ENCODE peak calls at places on chromosomes 7 and 10, in ten cellular contexts. G is fibroblast of mammary gland, L is A549, A is left lung, Z is cardiac fibroblast, I is fibroblast of lung, F is right lobe of liver, E is IMR-90, T is PC-3, X is AG10803. M is an unnamed sample.

GRCh38 chr10:48551796-48552591 is 52.9 kb downstream of the ARHGAP22 start:
- DNase-seq in G (peak; percentile 57), L (peak; percentile 61), A (no peak), Z (peak; percentile 77), I (peak; percentile 34), F (no peak), E (peak; percentile 59), T (peak; percentile 81), X (peak; percentile 70), M (peak; percentile 56)

GRCh38 chr10:30980951-30981616 is 50.6 kb downstream of the ZNF438 start:
- DNase-seq in G (peak; percentile 94), L (no peak), A (no peak), Z (peak; percentile 94), I (peak; percentile 72), F (peak; percentile 88), E (peak; percentile 63), T (peak; percentile 53), X (peak; percentile 76), M (peak; percentile 54)

GRCh38 chr7:35257251-35258124 is 3.6 kb upstream of the TBX20 start:
- DNase-seq in G (no peak), L (no peak), A (no peak), Z (peak; percentile 56), I (no peak), F (no peak), E (no peak), T (no peak), X (no peak), M (peak; percentile 9)

GRCh38 chr7:138919256-138919655 is 61.9 kb downstream of the KIAA1549 start:
- DNase-seq in G (no peak), L (no peak), A (no peak), Z (no peak), I (peak; percentile 62), F (no peak), E (peak; percentile 64), T (peak; percentile 83), X (peak; percentile 22), M (peak; percentile 25)

GRCh38 chr10:118818621-118819221 is 64.0 kb upstream of the CACUL1 start:
- DNase-seq in G (no peak), L (no peak), A (no peak), Z (no peak), I (no peak), F (no peak), E (no peak), T (no peak), X (no peak), M (no peak)

GRCh38 chr7:158271646-158272045 is 316.0 kb downstream of the PTPRN2 start:
- DNase-seq in G (no peak), L (no peak), A (no peak), Z (no peak), I (no peak), F (peak; percentile 20), E (no peak), T (no peak), X (no peak), M (no peak)

GRCh38 chr10:124072541-124072940 is 20.9 kb downstream of the CHST15 start:
- DNase-seq in G (no peak), L (no peak), A (no peak), Z (no peak), I (no peak), F (no peak), E (no peak), T (no peak), X (no peak), M (no peak)

GRCh38 chr10:123507298-123507697 is 158.9 kb upstream of the GPR26 start:
- DNase-seq in G (no peak), L (no peak), A (no peak), Z (no peak), I (no peak), F (no peak), E (no peak), T (no peak), X (no peak), M (no peak)

GRCh38 chr10:73494877-73495225 is 973 bp downstream of the PPP3CB start:
- DNase-seq in G (peak; percentile 25), L (peak; percentile 6), A (no peak), Z (peak; percentile 19), I (peak; percentile 33), F (no peak), E (no peak), T (no peak), X (peak; percentile 25), M (peak; percentile 31)

GRCh38 chr10:73493781-73494180 is 2.0 kb downstream of the PPP3CB start:
- DNase-seq in G (peak; percentile 75), L (no peak), A (no peak), Z (peak; percentile 26), I (peak; percentile 71), F (no peak), E (peak; percentile 80), T (peak; percentile 82), X (peak; percentile 65), M (peak; percentile 58)

GRCh38 chr10:73495884-73496674 is at the start of gene PPP3CB:
- DNase-seq in G (peak; percentile 96), L (peak; percentile 86), A (peak; percentile 90), Z (peak; percentile 98), I (peak; percentile 99), F (peak; percentile 91), E (peak; percentile 97), T (peak; percentile 100), X (peak; percentile 98), M (peak; percentile 99)

GRCh38 chr10:73494213-73494612 is 1.6 kb downstream of the PPP3CB start:
- DNase-seq in G (no peak), L (no peak), A (no peak), Z (no peak), I (no peak), F (no peak), E (no peak), T (no peak), X (no peak), M (no peak)

DNA sequence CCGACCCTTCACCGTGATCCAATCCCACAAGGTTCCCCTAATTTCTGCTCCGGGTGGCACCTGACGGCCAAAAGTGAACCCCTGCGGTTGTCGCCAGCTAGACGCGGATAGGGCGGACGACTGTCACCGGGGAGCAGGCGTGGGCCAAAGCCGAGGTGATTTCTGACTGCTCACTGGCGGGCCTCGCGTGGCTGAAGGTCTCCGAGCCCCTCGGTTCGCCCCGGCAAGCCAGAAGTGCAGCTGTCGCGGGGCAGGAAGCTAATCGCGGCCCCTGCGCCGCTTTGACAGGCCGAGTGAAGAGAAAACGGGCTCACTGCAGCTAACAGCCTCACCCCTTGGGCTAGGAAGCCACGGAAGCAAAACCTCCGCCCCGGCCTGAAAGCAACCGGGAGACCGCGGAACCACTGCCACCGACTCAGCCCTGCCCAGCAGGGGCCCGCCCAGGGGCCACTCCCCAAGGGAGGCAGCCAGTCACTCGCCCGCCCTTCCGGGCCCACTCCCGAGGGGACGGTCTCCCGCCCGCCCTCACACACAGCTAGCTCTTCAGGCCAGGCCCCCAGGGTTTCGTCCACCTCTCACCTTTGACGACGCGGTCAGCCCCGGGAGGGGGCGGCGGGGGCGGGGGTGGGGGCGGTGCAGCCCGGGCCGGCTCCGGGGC is 469 bp downstream of the PPP3CB start:
- DNase-seq in G (peak; percentile 86), L (peak; percentile 81), A (peak; percentile 96), Z (peak; percentile 88), I (peak; percentile 91), F (peak; percentile 97), E (peak; percentile 87), T (peak; percentile 100), X (peak; percentile 92), M (peak; percentile 90)
- TF ChIP-seq CTCF in G (no peak), L (no peak), A (no peak), Z (no peak), I (no peak), F (no peak), E (no peak), T (no peak), X (no peak), M (no peak)

GRCh38 chr7:30162622-30163124 is 27.9 kb downstream of the MTURN start:
- DNase-seq in G (peak; percentile 77), L (peak; percentile 28), A (no peak), Z (peak; percentile 60), I (peak; percentile 77), F (no peak), E (peak; percentile 59), T (peak; percentile 72), X (peak; percentile 49), M (peak; percentile 52)
- H3K4me3 ChIP-seq in G (no peak overlapping the region), L (peak overlapping the region; percentile 25), A (no peak overlapping the region), Z (no peak overlapping the region), I (no peak overlapping the region), F (no peak overlapping the region), E (no peak overlapping the region), T (peak overlapping the region; percentile 56), X (peak overlapping the region; percentile 20), M (no peak overlapping the region)

GRCh38 chr10:5460468-5461200 is 38.7 kb downstream of the CALML5 start:
- DNase-seq in G (no peak), L (no peak), A (no peak), Z (no peak), I (no peak), F (no peak), E (no peak), T (no peak), X (no peak), M (no peak)

GRCh38 chr10:5461914-5462840 is 37.2 kb downstream of the CALML5 start:
- DNase-seq in G (no peak), L (no peak), A (no peak), Z (peak; percentile 41), I (peak; percentile 66), F (no peak), E (peak; percentile 35), T (no peak), X (peak; percentile 61), M (no peak)

GRCh38 chr10:5464521-5464920 is 34.8 kb downstream of the CALML5 start:
- DNase-seq in G (no peak), L (no peak), A (no peak), Z (no peak), I (no peak), F (no peak), E (no peak), T (no peak), X (peak; percentile 50), M (no peak)

GRCh38 chr10:5461201-5461585 is 38.2 kb downstream of the CALML5 start:
- DNase-seq in G (peak; percentile 36), L (no peak), A (no peak), Z (no peak), I (no peak), F (no peak), E (no peak), T (no peak), X (no peak), M (no peak)

GRCh38 chr10:5462841-5463293 is 36.5 kb downstream of the CALML5 start:
- DNase-seq in G (no peak), L (no peak), A (no peak), Z (no peak), I (no peak), F (no peak), E (no peak), T (no peak), X (no peak), M (no peak)
- TF ChIP-seq CTCF in G (no peak), L (no peak), A (no peak), Z (no peak), I (no peak), F (no peak), E (no peak), T (no peak), X (no peak), M (no peak)

GRCh38 chr10:98416589-98416988 is 1.6 kb upstream of the PYROXD2 start:
- DNase-seq in G (no peak), L (no peak), A (no peak), Z (no peak), I (no peak), F (no peak), E (no peak), T (no peak), X (no peak), M (no peak)

GRCh38 chr10:98415710-98416077 is 712 bp upstream of the PYROXD2 start:
- DNase-seq in G (peak; percentile 37), L (no peak), A (no peak), Z (no peak), I (no peak), F (no peak), E (no peak), T (no peak), X (no peak), M (no peak)

GRCh38 chr10:98414578-98414931 is 427 bp downstream of the PYROXD2 start:
- DNase-seq in G (no peak), L (peak; percentile 17), A (no peak), Z (no peak), I (no peak), F (no peak), E (no peak), T (no peak), X (no peak), M (no peak)

GRCh38 chr10:98416989-98417388 is 2.0 kb upstream of the PYROXD2 start:
- DNase-seq in G (no peak), L (no peak), A (no peak), Z (no peak), I (no peak), F (no peak), E (no peak), T (no peak), X (no peak), M (no peak)

DNA sequence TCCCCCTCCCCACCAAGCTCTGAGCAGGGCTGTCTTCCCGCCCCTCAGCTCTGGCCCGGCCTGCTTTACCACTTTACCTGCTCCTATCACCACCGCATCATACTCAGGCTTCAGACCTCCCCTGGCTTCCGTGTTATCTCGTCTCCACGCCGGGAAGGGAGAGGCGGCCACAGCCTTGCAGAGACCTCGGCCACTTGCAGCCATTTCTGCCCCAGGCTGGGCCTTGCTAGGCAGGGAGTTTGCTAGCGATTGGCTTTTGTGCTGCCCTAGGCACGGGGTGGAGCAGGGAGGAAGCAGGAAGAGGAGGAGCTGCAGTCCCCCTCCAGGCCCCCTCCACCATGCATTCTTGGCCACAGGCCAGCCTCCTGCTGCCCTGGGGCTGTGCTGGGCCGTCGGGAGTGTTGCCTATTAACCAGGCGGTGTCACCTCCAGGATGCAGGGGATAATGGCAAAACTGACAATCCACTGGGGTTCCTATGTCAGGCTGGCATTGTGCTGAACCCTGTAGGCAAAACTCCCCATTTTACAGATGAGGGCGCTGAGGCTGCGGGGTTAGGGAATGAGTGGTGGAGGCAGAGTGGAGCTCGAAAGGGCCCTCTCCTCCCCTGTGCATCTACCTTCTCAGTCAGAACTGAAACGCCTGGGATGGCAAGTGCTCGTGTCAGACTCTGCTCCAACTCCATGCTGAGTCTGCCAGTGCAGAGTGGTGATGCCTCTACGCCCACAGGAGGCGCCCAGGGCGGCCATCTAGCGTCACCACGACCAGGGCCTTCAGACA is at the start of gene PYROXD2:
- DNase-seq in G (peak; percentile 86), L (peak; percentile 84), A (peak; percentile 91), Z (peak; percentile 96), I (peak; percentile 91), F (peak; percentile 83), E (peak; percentile 88), T (peak; percentile 91), X (peak; percentile 94), M (peak; percentile 88)
- H3K4me3 ChIP-seq in G (peak within 1 kb of the TSS; percentile 62), L (peak within 1 kb of the TSS; percentile 50), A (peak within 1 kb of the TSS; percentile 54), Z (peak within 1 kb of the TSS; percentile 74), I (peak within 1 kb of the TSS; percentile 85), F (peak within 1 kb of the TSS; percentile 66), E (peak within 1 kb of the TSS; percentile 70), T (peak within 1 kb of the TSS; percentile 73), X (peak within 1 kb of the TSS; percentile 89), M (peak within 1 kb of the TSS; percentile 64)